ENCODE peak calls at places on chromosome 22, in five cellular contexts. Y is WTC11, N is HepG2, F is GM12878, A is H1. B is an unnamed sample.

GRCh38 chr22:43420991-43421665 is 9.3 kb downstream of the MPPED1 start:
- DNase-seq in Y (no peak), N (no peak), F (no peak), A (no peak), B (no peak)

GRCh38 chr22:40449676-40450035 is 79.3 kb downstream of the SGSM3 start:
- DNase-seq in Y (no peak), N (no peak), F (no peak), A (no peak), B (no peak)

GRCh38 chr22:19122752-19123492 is 710 bp upstream of the DGCR2 start:
- DNase-seq in Y (no peak), N (no peak), F (no peak), A (no peak), B (peak; percentile 75)

GRCh38 chr22:49506010-49506400 is 321.7 kb downstream of the BRD1 start:
- DNase-seq in Y (no peak), N (no peak), F (no peak), A (no peak), B (no peak)

GRCh38 chr22:38267086-38267485 is 5.7 kb downstream of the TMEM184B start:
- DNase-seq in Y (no peak), N (no peak), F (no peak), A (no peak), B (peak; percentile 60)

GRCh38 chr22:49324527-49325491 is 502.9 kb downstream of the BRD1 start:
- DNase-seq in Y (no peak), N (no peak), F (no peak), A (peak; percentile 38), B (no peak)

GRCh38 chr22:30922151-30922611 is 46.4 kb downstream of the MORC2 start:
- DNase-seq in Y (no peak), N (no peak), F (peak; percentile 60), A (no peak), B (no peak)

GRCh38 chr22:22698263-22698750 is 53.9 kb downstream of the GGTLC2 start:
- DNase-seq in Y (no peak), N (no peak), F (no peak), A (no peak), B (no peak)

GRCh38 chr22:30079952-30080533 is at the start of gene HORMAD2:
- DNase-seq in Y (peak; percentile 96), N (no peak), F (no peak), A (peak; percentile 92), B (no peak)

GRCh38 chr22:46062971-46063631 is 86.1 kb upstream of the WNT7B start:
- DNase-seq in Y (peak; percentile 5), N (no peak), F (no peak), A (no peak), B (no peak)

GRCh38 chr22:20438066-20438677 is 547 bp upstream of the SCARF2 start:
- DNase-seq in Y (peak; percentile 55), N (no peak), F (no peak), A (peak; percentile 80), B (no peak)

GRCh38 chr22:39244496-39245129 is at the start of gene PDGFB:
- DNase-seq in Y (no peak), N (no peak), F (no peak), A (no peak), B (peak; percentile 42)

GRCh38 chr22:39349506-39349966 is 255 bp upstream of the SYNGR1 start:
- DNase-seq in Y (peak; percentile 56), N (no peak), F (no peak), A (peak; percentile 70), B (peak; percentile 47)

GRCh38 chr22:20881231-20881630 is 22.4 kb downstream of the SNAP29 start:
- DNase-seq in Y (no peak), N (no peak), F (no peak), A (no peak), B (no peak)

GRCh38 chr22:33018232-33018864 is 39.8 kb downstream of the SYN3 start:
- DNase-seq in Y (peak; percentile 87), N (peak; percentile 43), F (peak; percentile 8), A (peak; percentile 93), B (peak; percentile 51)

GRCh38 chr22:24554316-24555159 is at the start of gene GUCD1:
- DNase-seq in Y (peak; percentile 29), N (no peak), F (no peak), A (no peak), B (no peak)

GRCh38 chr22:29607426-29607825 is 4.0 kb downstream of the NF2 start:
- DNase-seq in Y (no peak), N (no peak), F (no peak), A (no peak), B (no peak)

GRCh38 chr22:46067159-46068111 is 82.9 kb upstream of the PPARA start:
- DNase-seq in Y (peak; percentile 5), N (no peak), F (no peak), A (no peak), B (no peak)

GRCh38 chr22:28594784-28595324 is 84.8 kb downstream of the TTC28 start:
- DNase-seq in Y (no peak), N (peak; percentile 54), F (no peak), A (no peak), B (peak; percentile 25)

GRCh38 chr22:49964493-49965290 is 4.1 kb downstream of the PIM3 start:
- DNase-seq in Y (no peak), N (no peak), F (no peak), A (peak; percentile 51), B (no peak)

GRCh38 chr22:41544671-41545476 is 604 bp upstream of the POLR3H start:
- DNase-seq in Y (no peak), N (no peak), F (no peak), A (no peak), B (no peak)

GRCh38 chr22:22454997-22455396 is 53.5 kb downstream of the ZNF280B start:
- DNase-seq in Y (no peak), N (no peak), F (no peak), A (no peak), B (peak; percentile 19)

GRCh38 chr22:42754658-42755057 is 34.0 kb upstream of the A4GALT start:
- DNase-seq in Y (no peak), N (peak; percentile 94), F (no peak), A (no peak), B (peak; percentile 44)

GRCh38 chr22:39181356-39181755 is 28.9 kb upstream of the CBX7 start:
- DNase-seq in Y (no peak), N (no peak), F (no peak), A (no peak), B (no peak)

GRCh38 chr22:37501610-37502341 is 15.6 kb upstream of the MFNG start:
- DNase-seq in Y (no peak), N (peak; percentile 99), F (no peak), A (no peak), B (peak; percentile 40)

GRCh38 chr22:20319041-20319744 is 667 bp downstream of the DGCR6L start:
- DNase-seq in Y (peak; percentile 38), N (no peak), F (no peak), A (peak; percentile 48), B (peak; percentile 71)

GRCh38 chr22:48498526-48499331 is 1328.9 kb downstream of the BRD1 start:
- DNase-seq in Y (no peak), N (no peak), F (no peak), A (no peak), B (no peak)

GRCh38 chr22:20238567-20239062 is 29.5 kb downstream of the RTN4R start:
- DNase-seq in Y (peak; percentile 89), N (peak; percentile 41), F (no peak), A (peak; percentile 87), B (peak; percentile 89)

GRCh38 chr22:37713761-37714160 is 16.9 kb downstream of the TRIOBP start:
- DNase-seq in Y (no peak), N (no peak), F (no peak), A (no peak), B (no peak)

GRCh38 chr22:43827926-43828710 is 16.0 kb upstream of the EFCAB6 start:
- DNase-seq in Y (no peak), N (no peak), F (no peak), A (no peak), B (no peak)

GRCh38 chr22:17431179-17431578 is 61.9 kb downstream of the CECR2 start:
- DNase-seq in Y (no peak), N (no peak), F (no peak), A (no peak), B (no peak)

GRCh38 chr22:19760652-19761002 is at the start of gene TBX1:
- DNase-seq in Y (no peak), N (no peak), F (no peak), A (no peak), B (no peak)

DNA sequence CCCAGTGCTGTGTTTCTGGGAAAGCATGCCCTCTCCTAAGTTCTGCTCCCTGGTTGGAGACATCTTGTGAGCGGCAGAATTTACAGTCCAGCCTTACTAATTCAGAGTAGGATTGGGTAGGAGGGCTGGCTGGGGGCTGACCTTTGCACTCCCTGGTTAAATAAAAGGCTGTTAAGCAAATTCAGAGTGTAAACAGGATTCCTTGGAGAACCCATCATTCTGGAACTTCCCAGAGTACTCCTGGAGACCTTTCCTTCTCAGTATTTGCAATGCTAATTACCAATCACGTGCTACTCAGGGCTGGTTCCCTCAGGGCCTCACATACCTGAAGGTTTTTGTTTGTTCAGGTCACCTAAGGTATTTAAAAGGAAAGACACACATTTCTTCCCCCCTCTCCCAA is 340.2 kb downstream of the TBC1D22A start:
- DNase-seq in Y (peak; percentile 51), N (peak; percentile 59), F (no peak), A (peak; percentile 46), B (no peak)
- TF ChIP-seq ATF2 in Y (no peak), N (no peak), F (no peak), A (no peak), B (no peak)

GRCh38 chr22:36360011-36360410 is 27.8 kb downstream of the MYH9 start:
- DNase-seq in Y (no peak), N (no peak), F (no peak), A (no peak), B (no peak)
- TF ChIP-seq ATF2 in Y (no peak), N (no peak), F (no peak), A (no peak), B (no peak)

GRCh38 chr22:32005453-32005852 is 37.6 kb upstream of the SLC5A1 start:
- DNase-seq in Y (no peak), N (no peak), F (no peak), A (no peak), B (no peak)
- TF ChIP-seq ATF2 in Y (no peak), N (no peak), F (no peak), A (no peak), B (no peak)

GRCh38 chr22:44892243-44892642 is 117.6 kb downstream of the PHF21B start:
- DNase-seq in Y (no peak), N (no peak), F (no peak), A (no peak), B (no peak)

GRCh38 chr22:44890416-44891292 is 119.2 kb downstream of the PHF21B start:
- DNase-seq in Y (no peak), N (no peak), F (no peak), A (no peak), B (no peak)

GRCh38 chr22:44891293-44891747 is 118.5 kb downstream of the PHF21B start:
- DNase-seq in Y (no peak), N (no peak), F (no peak), A (no peak), B (no peak)

GRCh38 chr22:44892803-44893730 is 116.7 kb downstream of the PHF21B start:
- DNase-seq in Y (no peak), N (no peak), F (no peak), A (no peak), B (no peak)

DNA sequence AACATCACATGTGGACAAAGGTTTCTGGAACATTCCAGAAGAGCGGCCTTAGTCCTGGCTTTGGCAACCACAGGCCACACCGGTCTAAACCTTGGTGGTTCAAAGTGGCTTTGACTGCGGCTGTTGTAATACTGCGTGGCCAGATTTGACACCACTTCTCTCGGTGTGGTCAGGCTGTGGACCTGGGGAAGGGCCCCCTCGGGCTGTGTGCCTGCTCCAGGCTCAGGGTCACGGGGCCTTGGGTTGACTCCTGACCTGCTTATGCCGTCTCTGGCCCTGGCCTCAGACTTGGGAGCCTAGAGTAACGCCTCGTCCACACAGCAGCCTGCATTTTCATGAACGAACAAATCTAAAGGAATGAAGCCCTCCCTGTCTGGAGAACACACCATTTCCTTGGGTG is 118.0 kb downstream of the PHF21B start:
- DNase-seq in Y (no peak), N (no peak), F (no peak), A (no peak), B (no peak)
- TF ChIP-seq ATF2 in Y (no peak), N (no peak), F (no peak), A (no peak), B (no peak)